ENCODE peak calls at places on chromosomes 4 and X, in four cellular contexts. W is NB4, J is AG10803, B is transverse colon. C is an unnamed sample.

GRCh38 chrX:139563251-139563650 is 32.7 kb downstream of the F9 start:
- DNase-seq in J (no peak), W (no peak), B (no peak), C (no peak)

GRCh38 chr4:77994194-77994721 is 62.9 kb upstream of the FRAS1 start:
- DNase-seq in B (no peak), J (peak), W (peak), C (peak)

GRCh38 chr4:53656421-53656981 is 65.2 kb upstream of the LNX1 start:
- DNase-seq in B (no peak), J (peak), W (no peak), C (peak)

GRCh38 chr4:72564184-72564583 is 4.8 kb downstream of the ADAMTS3 start:
- DNase-seq in W (no peak), B (no peak), J (peak), C (peak)

GRCh38 chr4:128796934-128797333 is 12.6 kb upstream of the JADE1 start:
- DNase-seq in W (no peak), B (no peak), J (peak), C (no peak)

GRCh38 chr4:8080754-8081065 is 77.9 kb downstream of the ABLIM2 start:
- DNase-seq in W (no peak), B (no peak), J (no peak), C (no peak)

GRCh38 chr4:70399319-70399718 is 1.6 kb downstream of the OPRPN start:
- DNase-seq in B (no peak), J (no peak), W (no peak), C (no peak)

GRCh38 chr4:6076391-6076790 is 58.2 kb upstream of the C4orf50 start:
- DNase-seq in W (no peak), J (no peak), B (no peak), C (no peak)

GRCh38 chrX:47482512-47483309 is at the start of gene ZNF41:
- DNase-seq in J (peak), W (peak), B (peak), C (peak)

GRCh38 chr4:8394806-8395205 is 45.7 kb downstream of the ACOX3 start:
- DNase-seq in B (no peak), J (no peak), W (no peak), C (no peak)

GRCh38 chr4:2981256-2981804 is 18.0 kb downstream of the GRK4 start:
- DNase-seq in B (no peak), W (peak), J (no peak), C (no peak)

GRCh38 chrX:34875204-34875603 is 67.4 kb upstream of the FAM47B start:
- DNase-seq in W (no peak), J (peak), B (no peak), C (peak)

GRCh38 chrX:131288738-131289511 is at the start of gene IGSF1:
- DNase-seq in J (peak), B (peak), W (peak), C (peak)

GRCh38 chrX:131287556-131288179 is 1.4 kb downstream of the IGSF1 start:
- DNase-seq in B (no peak), J (no peak), W (no peak), C (no peak)

GRCh38 chrX:131288188-131288587 is 918 bp downstream of the IGSF1 start:
- DNase-seq in W (no peak), B (no peak), J (no peak), C (no peak)

GRCh38 chrX:131289527-131289926 is 421 bp upstream of the IGSF1 start:
- DNase-seq in J (no peak), W (no peak), B (no peak), C (no peak)
- H3K4me3 ChIP-seq in J (no peak), W (no peak), B (no peak), C (no peak)

GRCh38 chr4:140048419-140049022 is 105.5 kb downstream of the MAML3 start:
- DNase-seq in W (no peak), B (no peak), J (no peak), C (no peak)

GRCh38 chr4:140046573-140046972 is 107.4 kb downstream of the MAML3 start:
- DNase-seq in J (no peak), B (no peak), W (peak), C (no peak)

GRCh38 chr4:140049024-140049923 is 104.7 kb downstream of the MAML3 start:
- DNase-seq in J (peak), B (peak), W (peak), C (peak)

GRCh38 chr4:140047017-140047640 is 106.9 kb downstream of the MAML3 start:
- DNase-seq in B (no peak), W (no peak), J (no peak), C (no peak)

DNA sequence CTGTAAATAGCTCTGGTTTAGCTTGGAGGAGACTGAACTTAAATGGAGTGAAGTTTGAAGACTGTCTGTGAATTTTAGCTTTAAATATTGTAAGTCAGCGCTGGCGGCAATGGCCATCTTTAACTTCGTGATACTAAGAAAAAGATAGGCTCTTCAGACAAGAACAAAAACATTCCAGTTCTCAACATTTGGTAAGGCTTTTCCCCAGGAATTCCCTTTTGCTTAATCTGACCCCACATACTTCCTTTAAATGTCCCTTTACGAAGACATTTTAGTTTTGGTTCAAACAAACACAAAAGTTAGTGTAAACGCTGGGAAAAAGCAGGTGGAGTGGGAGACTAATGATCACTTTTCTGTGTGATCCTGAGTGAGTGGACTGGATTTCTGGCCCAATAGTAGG is 106.2 kb downstream of the MAML3 start:
- DNase-seq in J (no peak), B (no peak), W (no peak), C (no peak)
- H3K4me3 ChIP-seq in J (no peak), B (no peak), W (no peak), C (no peak)

GRCh38 chr4:35963969-35964515 is 280.3 kb downstream of the ARAP2 start:
- DNase-seq in J (no peak), B (no peak), W (no peak), C (peak)
- H3K4me3 ChIP-seq in J (no peak), B (no peak), W (no peak), C (no peak)

DNA sequence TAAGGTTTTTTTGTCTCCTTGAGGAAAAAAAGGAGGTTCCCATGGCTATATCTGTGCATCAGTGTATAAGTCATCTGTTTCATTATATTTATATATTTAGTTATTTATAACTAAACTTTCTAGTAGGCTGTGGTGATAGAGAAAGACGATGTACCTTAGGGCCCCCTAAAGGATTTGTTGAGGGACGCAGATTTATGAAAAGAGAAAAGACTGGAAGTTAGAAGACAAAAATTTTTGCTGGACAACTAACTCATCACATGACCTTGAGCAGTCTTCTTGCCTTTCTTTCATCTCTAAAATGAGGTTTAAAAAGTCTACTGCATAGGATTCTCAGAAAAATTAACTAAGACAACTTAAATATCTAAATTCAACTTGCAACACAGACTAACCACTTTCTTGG is 6.1 kb downstream of the GASK1B start:
- DNase-seq in W (no peak), B (no peak), J (no peak), C (no peak)
- H3K4me3 ChIP-seq in W (no peak), B (peak), J (no peak), C (no peak)